ENCODE peak calls at places on chromosomes 3 and 15, in ten cellular contexts. F is foreskin fibroblast; L is GDM1; U is fibroblast of lung; C is hypothalamus; D is activated CD8-positive, alpha-beta T cell treated with anti-CD3 and anti-CD28 coated beads for 36 hours; O is frontal cortex; Q is left cardiac atrium; E is fibroblast of gingiva; W is GM23248. S is an unnamed sample.

GRCh38 chr3:76054404-76054803 is 269.1 kb upstream of the ZNF717 start:
- DNase-seq in L (no peak), U (no peak), C (no peak), E (no peak), O (no peak), W (no peak), Q (no peak), F (no peak), D (no peak), S (no peak)

GRCh38 chr3:42979044-42979962 is at the start of gene GASK1A:
- DNase-seq in W (peak), Q (peak), L (peak), O (peak), F (peak), U (no peak), E (no peak), D (peak), C (no peak), S (no peak)

GRCh38 chr3:188342991-188343732 is 189.2 kb downstream of the LPP start:
- DNase-seq in C (no peak), L (no peak), W (no peak), F (no peak), D (no peak), O (no peak), U (no peak), Q (no peak), E (no peak), S (no peak)

GRCh38 chr3:58143417-58144055 is 67.2 kb downstream of the DNASE1L3 start:
- DNase-seq in E (no peak), D (no peak), U (no peak), O (no peak), Q (no peak), W (no peak), C (no peak), L (no peak), F (no peak), S (peak)

GRCh38 chr3:116040152-116040551 is 405.1 kb downstream of the LSAMP start:
- DNase-seq in O (no peak), L (no peak), W (no peak), C (no peak), E (no peak), Q (no peak), F (no peak), D (no peak), U (no peak), S (no peak)

GRCh38 chr3:111610612-111611054 is 15.5 kb upstream of the ZBED2 start:
- DNase-seq in F (peak), Q (no peak), E (no peak), D (peak), O (no peak), C (no peak), L (no peak), W (no peak), U (no peak), S (no peak)

GRCh38 chr3:9183811-9184463 is 65.5 kb downstream of the SRGAP3 start:
- DNase-seq in F (no peak), O (no peak), W (no peak), E (peak), D (no peak), C (no peak), Q (no peak), U (no peak), L (no peak), S (no peak)

GRCh38 chr3:157920804-157921203 is 185.4 kb downstream of the SHOX2 start:
- DNase-seq in U (no peak), W (no peak), L (no peak), F (no peak), E (peak), O (no peak), C (no peak), D (no peak), Q (no peak), S (no peak)

GRCh38 chr15:88118741-88119140 is 137.8 kb downstream of the NTRK3 start:
- DNase-seq in L (no peak), F (no peak), E (no peak), Q (no peak), W (no peak), D (no peak), O (no peak), U (no peak), C (no peak), S (no peak)

GRCh38 chr3:123310741-123311140 is 109.0 kb downstream of the SEC22A start:
- DNase-seq in Q (no peak), C (no peak), W (no peak), F (peak), L (no peak), U (no peak), E (no peak), D (no peak), O (no peak), S (no peak)

GRCh38 chr3:103653996-103654395 is 1219.2 kb downstream of the ZPLD1 start:
- DNase-seq in E (no peak), F (no peak), L (no peak), W (no peak), U (no peak), Q (no peak), C (no peak), O (no peak), D (no peak), S (no peak)

GRCh38 chr15:100928632-100929280 is 9.6 kb downstream of the LRRK1 start:
- DNase-seq in E (no peak), U (no peak), W (no peak), Q (no peak), F (no peak), L (no peak), O (no peak), D (no peak), C (no peak), S (no peak)

GRCh38 chr3:67979342-67979741 is 324.9 kb upstream of the SUCLG2 start:
- DNase-seq in C (no peak), L (no peak), F (no peak), O (no peak), E (no peak), W (no peak), Q (no peak), D (no peak), U (no peak), S (no peak)

GRCh38 chr15:23806980-23807379 is 119.9 kb upstream of the NDN start:
- DNase-seq in L (no peak), O (no peak), C (no peak), W (no peak), D (no peak), Q (no peak), F (no peak), U (no peak), E (no peak), S (no peak)

GRCh38 chr3:104066658-104067057 is 1300.1 kb upstream of the ALCAM start:
- DNase-seq in E (no peak), C (no peak), F (no peak), D (no peak), L (no peak), Q (no peak), W (peak), U (peak), O (no peak), S (no peak)

GRCh38 chr15:33068007-33068441 is 126.5 kb downstream of the FMN1 start:
- DNase-seq in O (no peak), F (peak), U (peak), D (peak), L (peak), C (no peak), Q (peak), W (peak), E (peak), S (no peak)

GRCh38 chr15:44668925-44669324 is 5.5 kb upstream of the SPG11 start:
- DNase-seq in W (no peak), U (no peak), F (no peak), O (no peak), D (no peak), E (no peak), Q (no peak), L (no peak), C (no peak), S (no peak)

GRCh38 chr15:89132611-89133242 is 44.5 kb downstream of the ABHD2 start:
- DNase-seq in W (no peak), C (no peak), U (no peak), Q (peak), F (no peak), E (no peak), D (no peak), L (peak), O (no peak), S (no peak)

GRCh38 chr3:51099794-51100542 is 285.1 kb upstream of the MANF start:
- DNase-seq in C (no peak), L (no peak), E (peak), Q (peak), D (peak), O (no peak), W (peak), F (peak), U (peak), S (peak)

GRCh38 chr3:111326144-111326995 is 215.6 kb upstream of the CD96 start:
- DNase-seq in U (peak), Q (no peak), E (peak), O (no peak), D (peak), W (peak), C (no peak), L (no peak), F (peak), S (no peak)

GRCh38 chr15:39919740-39920509 is at the start of gene GPR176:
- DNase-seq in L (no peak), W (peak), E (peak), C (no peak), Q (peak), F (peak), U (peak), D (peak), O (peak), S (no peak)

GRCh38 chr15:63363292-63363691 is 18.4 kb downstream of the CA12 start:
- DNase-seq in L (no peak), F (no peak), D (no peak), Q (no peak), O (no peak), E (no peak), W (no peak), U (no peak), C (no peak), S (peak)

S was measured in K562.